ENCODE peak calls at places on chromosomes 7 and 10, in eight cellular contexts. L is HT1080, U is ELF-1, X is astrocyte of the hippocampus, B is NAMALWA, F is fibroblast of the aortic adventitia, P is amygdala, Q is ACHN. K is an unnamed sample.

GRCh38 chr10:86658261-86658741 is 4.0 kb downstream of the OPN4 start:
- DNase-seq in B (no peak), Q (no peak), F (no peak), X (no peak), P (no peak), L (no peak), U (no peak), K (no peak)

GRCh38 chr7:37342665-37343471 is 105.8 kb downstream of the ELMO1 start:
- DNase-seq in U (no peak), Q (no peak), F (no peak), X (no peak), P (no peak), B (peak), L (peak), K (no peak)

GRCh38 chr7:108012499-108013430 is 9.8 kb upstream of the LAMB1 start:
- DNase-seq in L (peak), F (peak), Q (peak), B (no peak), P (no peak), X (no peak), U (no peak), K (no peak)

GRCh38 chr7:148483515-148483914 is 107.1 kb upstream of the C7orf33 start:
- DNase-seq in U (no peak), B (no peak), F (no peak), X (no peak), P (no peak), Q (no peak), L (no peak), K (no peak)

GRCh38 chr7:118311121-118311803 is 86.8 kb downstream of the ANKRD7 start:
- DNase-seq in P (no peak), L (peak), U (no peak), F (peak), X (no peak), B (no peak), Q (no peak), K (no peak)

GRCh38 chr10:61870521-61870895 is 31.0 kb upstream of the ARID5B start:
- DNase-seq in P (no peak), B (no peak), U (no peak), Q (no peak), L (no peak), F (no peak), X (no peak), K (no peak)

GRCh38 chr7:79911420-79911819 is 223.2 kb upstream of the GNAI1 start:
- DNase-seq in Q (no peak), U (no peak), L (no peak), P (no peak), F (no peak), X (no peak), B (no peak), K (no peak)

GRCh38 chr7:3991771-3992231 is 690.3 kb upstream of the FOXK1 start:
- DNase-seq in P (no peak), X (no peak), F (no peak), Q (no peak), U (no peak), B (no peak), L (no peak), K (no peak)

GRCh38 chr7:10731253-10731773 is 242.4 kb upstream of the PHF14 start:
- DNase-seq in B (no peak), U (no peak), P (no peak), L (no peak), F (no peak), X (no peak), Q (no peak), K (no peak)

GRCh38 chr7:145698526-145699262 is 417.9 kb upstream of the CNTNAP2 start:
- DNase-seq in B (no peak), P (no peak), F (no peak), X (peak), U (no peak), L (peak), Q (no peak), K (no peak)

GRCh38 chr10:45422862-45423659 is 49.0 kb downstream of the ALOX5 start:
- DNase-seq in L (no peak), Q (no peak), F (no peak), P (no peak), X (no peak), U (no peak), B (no peak), K (no peak)

GRCh38 chr7:30348083-30348560 is 63.7 kb downstream of the ZNRF2 start:
- DNase-seq in B (peak), U (peak), F (peak), Q (peak), X (peak), P (no peak), L (peak), K (peak)

GRCh38 chr10:103820101-103821062 is 35.0 kb downstream of the SH3PXD2A start:
- DNase-seq in L (no peak), U (no peak), F (peak), B (no peak), Q (no peak), X (peak), P (no peak), K (no peak)

GRCh38 chr10:29473411-29474100 is 161.2 kb downstream of the SVIL start:
- DNase-seq in X (no peak), Q (no peak), F (peak), B (no peak), P (no peak), L (no peak), U (no peak), K (no peak)

GRCh38 chr10:4041531-4042096 is 256.6 kb upstream of the KLF6 start:
- DNase-seq in X (no peak), L (peak), F (no peak), B (no peak), P (no peak), Q (no peak), U (no peak), K (no peak)

GRCh38 chr7:19051767-19052375 is 65.6 kb downstream of the TWIST1 start:
- DNase-seq in U (peak), X (peak), L (peak), B (peak), P (no peak), Q (peak), F (peak), K (no peak)

GRCh38 chr10:119291223-119291900 is 84.0 kb downstream of the GRK5 start:
- DNase-seq in U (no peak), F (no peak), Q (no peak), P (no peak), L (no peak), X (no peak), B (no peak), K (no peak)

GRCh38 chr10:5442056-5442989 is 30.0 kb downstream of the NET1 start:
- DNase-seq in X (peak), F (peak), L (peak), U (no peak), P (no peak), B (peak), Q (peak), K (no peak)

GRCh38 chr7:128883622-128884549 is 21.2 kb downstream of the ATP6V1F start:
- DNase-seq in P (peak), F (peak), B (peak), L (peak), X (peak), Q (peak), U (peak), K (no peak)

K was measured in GM04504.